ENCODE peak calls at places on chromosomes 13 and 19, in five cellular contexts. Y is colonic mucosa; W is GM23248; Q is aorta; O is CD8-positive, alpha-beta memory T cell. E is an unnamed sample.

GRCh38 chr19:30881281-30881680 is 468.0 kb downstream of the TSHZ3 start:
- DNase-seq in Y (no peak), W (no peak), Q (no peak), O (no peak), E (no peak)

GRCh38 chr19:4069331-4069959 is 2.7 kb upstream of the ZBTB7A start:
- DNase-seq in Y (peak), W (no peak), Q (peak), O (no peak), E (peak)

GRCh38 chr19:7545904-7546303 is 10.4 kb downstream of the PNPLA6 start:
- DNase-seq in Y (no peak), W (no peak), Q (no peak), O (no peak), E (peak)

GRCh38 chr19:47573076-47574026 is at the start of gene ZNF541:
- DNase-seq in Y (peak), W (peak), Q (peak), O (peak), E (peak)

GRCh38 chr13:110388141-110388943 is 81.3 kb downstream of the COL4A2 start:
- DNase-seq in Y (no peak), W (peak), Q (peak), O (no peak), E (peak)

GRCh38 chr13:76630629-76631028 is 255.6 kb downstream of the KCTD12 start:
- DNase-seq in Y (no peak), W (no peak), Q (no peak), O (no peak), E (no peak)

GRCh38 chr13:100818706-100819105 is 144.1 kb upstream of the TMTC4 start:
- DNase-seq in Y (no peak), W (no peak), Q (no peak), O (no peak), E (no peak)

GRCh38 chr13:94234766-94235165 is 244.7 kb downstream of the DCT start:
- DNase-seq in Y (no peak), W (no peak), Q (no peak), O (no peak), E (no peak)

GRCh38 chr13:51276684-51277083 is 54.5 kb downstream of the FAM124A start:
- DNase-seq in Y (peak), W (no peak), Q (no peak), O (no peak), E (no peak)

GRCh38 chr13:72430923-72431322 is 296.5 kb downstream of the MZT1 start:
- DNase-seq in Y (no peak), W (no peak), Q (no peak), O (no peak), E (no peak)

GRCh38 chr13:46475586-46475991 is 77.4 kb upstream of the LRCH1 start:
- DNase-seq in Y (no peak), W (peak), Q (no peak), O (no peak), E (no peak)

GRCh38 chr13:27979001-27979643 is 9.4 kb downstream of the URAD start:
- DNase-seq in Y (peak), W (no peak), Q (no peak), O (no peak), E (no peak)

GRCh38 chr13:64482373-64482772 is 2747.8 kb downstream of the PCDH9 start:
- DNase-seq in Y (no peak), W (no peak), Q (no peak), O (no peak), E (no peak)

GRCh38 chr13:30932481-30933333 is at the start of gene TEX26:
- DNase-seq in Y (no peak), W (no peak), Q (peak), O (no peak), E (no peak)
- H3K27ac ChIP-seq in Y (no peak), W (no peak), Q (no peak), O (no peak), E (no peak)

GRCh38 chr19:5718579-5719273 is 1.2 kb downstream of the LONP1 start:
- DNase-seq in Y (no peak), W (peak), Q (no peak), O (no peak), E (no peak)
- H3K27ac ChIP-seq in Y (no peak), W (peak), Q (no peak), O (peak), E (peak)

DNA sequence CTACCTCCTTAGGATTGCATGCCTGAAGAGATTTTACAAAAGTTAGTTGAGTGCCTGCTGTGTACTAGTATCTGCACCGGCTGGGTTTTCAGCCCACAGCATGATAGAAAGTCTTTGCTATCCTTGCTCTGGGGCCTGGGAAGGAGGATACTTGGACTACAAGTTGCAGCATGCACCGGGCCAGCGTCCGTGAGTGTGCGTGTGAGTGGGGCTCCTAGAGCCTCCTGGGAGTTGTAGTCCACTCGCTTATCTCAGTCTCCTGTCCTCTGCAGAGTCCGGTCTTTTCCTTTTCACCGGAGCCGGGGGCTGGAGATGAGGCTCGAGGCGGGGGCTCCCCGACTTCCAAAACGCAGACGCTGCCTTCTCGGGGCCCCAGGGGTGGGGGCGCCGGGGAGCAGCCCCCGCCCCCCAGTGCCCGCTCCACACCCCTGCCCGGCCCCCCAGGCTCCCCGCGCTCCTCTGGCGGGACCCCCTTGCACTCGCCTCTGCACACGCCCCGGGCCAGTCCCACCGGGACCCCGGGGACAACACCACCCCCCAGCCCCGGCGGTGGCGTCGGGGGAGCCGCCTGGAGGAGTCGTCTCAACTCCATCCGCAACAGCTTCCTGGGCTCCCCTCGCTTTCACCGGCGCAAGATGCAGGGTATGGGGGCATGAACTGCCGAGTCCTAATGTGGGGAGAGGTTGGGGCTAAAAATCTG is 20.6 kb downstream of the BRSK1 start:
- DNase-seq in Y (no peak), W (peak), Q (peak), O (no peak), E (no peak)
- H3K27ac ChIP-seq in Y (no peak), W (no peak), Q (no peak), O (no peak), E (no peak)

DNA sequence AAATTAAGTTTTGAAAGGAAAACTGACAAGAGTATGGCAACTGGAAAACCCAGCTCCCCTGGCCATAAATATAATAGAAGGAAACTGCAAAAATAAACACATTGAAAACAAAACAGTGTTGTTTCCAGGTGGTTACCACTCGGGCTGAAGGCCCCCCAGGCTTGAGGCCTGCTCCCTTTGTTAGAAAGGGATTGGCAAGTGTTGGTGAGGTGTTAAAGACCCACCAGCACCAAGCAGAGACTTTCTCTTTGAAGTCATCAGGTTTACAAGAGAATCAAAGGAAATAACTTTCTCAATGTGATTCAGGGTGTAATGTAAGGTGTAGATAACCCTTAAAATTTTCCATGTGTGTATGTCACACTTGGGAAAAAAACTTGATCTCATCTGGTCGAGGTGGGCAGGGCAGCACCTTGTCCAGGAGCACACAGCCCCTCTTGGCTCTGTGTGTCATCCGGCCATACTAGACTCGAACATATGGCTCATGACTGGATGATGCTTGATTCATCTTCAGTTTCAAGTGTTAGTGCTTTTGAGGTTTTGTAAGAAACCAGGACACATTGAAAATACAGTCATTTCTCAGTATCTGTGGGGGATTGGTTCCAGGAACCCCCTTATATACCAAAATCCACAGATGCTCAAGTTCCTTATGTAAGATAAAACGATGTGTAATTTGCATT is 7.8 kb downstream of the ACTN4 start:
- DNase-seq in Y (no peak), W (peak), Q (no peak), O (no peak), E (no peak)
- H3K27ac ChIP-seq in Y (peak), W (peak), Q (peak), O (no peak), E (peak)

DNA sequence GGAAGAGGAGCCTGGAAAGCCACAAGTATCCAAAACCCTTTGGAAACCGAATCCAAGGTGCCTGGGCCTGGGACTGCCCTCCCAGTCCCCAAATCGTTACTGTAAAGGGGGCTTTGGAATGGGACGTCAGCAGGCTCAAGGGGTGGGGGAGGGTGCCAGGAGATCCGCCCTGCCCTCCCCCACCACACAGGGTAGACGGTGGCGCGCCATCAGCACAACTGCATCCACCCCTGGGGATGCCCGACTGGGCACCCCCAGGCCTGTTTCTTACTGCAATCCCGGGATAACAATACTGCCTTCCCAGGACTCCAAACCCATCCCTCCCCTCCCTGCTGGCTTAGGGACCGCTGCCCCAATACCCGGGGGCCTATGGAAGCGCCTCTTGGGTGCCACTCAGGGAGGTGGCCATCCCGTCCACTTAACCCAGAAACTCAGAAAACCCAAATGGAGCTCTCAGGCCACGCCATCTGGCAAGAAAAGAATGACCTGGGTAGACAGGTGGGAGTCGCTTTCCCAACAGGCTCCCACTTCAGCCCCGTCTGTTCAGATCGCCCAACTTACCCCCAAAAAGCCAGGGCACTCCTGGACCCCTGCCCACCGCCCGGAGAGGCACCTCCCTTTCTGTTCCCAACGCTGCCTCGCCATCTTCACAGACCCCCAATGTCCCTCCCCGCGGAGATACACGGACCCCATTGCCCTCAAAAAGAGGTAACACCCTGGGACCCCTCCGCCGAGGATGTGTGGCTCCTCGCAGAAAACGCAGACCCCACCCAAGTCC is 2.4 kb downstream of the KLF16 start:
- DNase-seq in Y (peak), W (no peak), Q (peak), O (no peak), E (no peak)
- H3K27ac ChIP-seq in Y (peak), W (peak), Q (no peak), O (peak), E (no peak)